ENCODE peak calls at places on chromosomes 3 and 15, in six cellular contexts. One of them, this sample, is unnamed.

GRCh38 chr3:186644683-186645082 is 4.5 kb downstream of the FETUB start:
- DNase-seq in M059J: no peak
- DNase-seq in MCF 10A: peak
- DNase-seq in CD4-positive, CD25-positive, alpha-beta regulatory T cell: no peak
- DNase-seq in GM13976: no peak
- DNase-seq in stomach: no peak
- DNase-seq in this sample: no peak

GRCh38 chr3:132255041-132255745 is 62.0 kb upstream of the ACP3 start:
- DNase-seq in MCF 10A: peak
- DNase-seq in GM13976: no peak
- DNase-seq in CD4-positive, CD25-positive, alpha-beta regulatory T cell: no peak
- DNase-seq in stomach: no peak
- DNase-seq in M059J: peak
- DNase-seq in this sample: no peak

GRCh38 chr15:71294636-71295241 is 179.5 kb downstream of the THSD4 start:
- DNase-seq in MCF 10A: peak
- DNase-seq in stomach: no peak
- DNase-seq in GM13976: no peak
- DNase-seq in CD4-positive, CD25-positive, alpha-beta regulatory T cell: no peak
- DNase-seq in M059J: peak
- DNase-seq in this sample: no peak

GRCh38 chr15:80132382-80132781 is 20.4 kb upstream of the FAH start:
- DNase-seq in GM13976: no peak
- DNase-seq in MCF 10A: no peak
- DNase-seq in stomach: no peak
- DNase-seq in M059J: no peak
- DNase-seq in CD4-positive, CD25-positive, alpha-beta regulatory T cell: no peak
- DNase-seq in this sample: no peak

GRCh38 chr3:170359178-170359704 is 1.7 kb downstream of the SKIL start:
- DNase-seq in CD4-positive, CD25-positive, alpha-beta regulatory T cell: no peak
- DNase-seq in GM13976: no peak
- DNase-seq in M059J: no peak
- DNase-seq in MCF 10A: no peak
- DNase-seq in stomach: no peak
- DNase-seq in this sample: no peak

GRCh38 chr3:182855076-182855475 is 61.8 kb downstream of the ATP11B start:
- DNase-seq in CD4-positive, CD25-positive, alpha-beta regulatory T cell: no peak
- DNase-seq in GM13976: no peak
- DNase-seq in MCF 10A: no peak
- DNase-seq in M059J: no peak
- DNase-seq in stomach: no peak
- DNase-seq in this sample: no peak

GRCh38 chr3:41304603-41305002 is 105.3 kb downstream of the CTNNB1 start:
- DNase-seq in MCF 10A: peak
- DNase-seq in CD4-positive, CD25-positive, alpha-beta regulatory T cell: no peak
- DNase-seq in GM13976: no peak
- DNase-seq in stomach: no peak
- DNase-seq in M059J: peak
- DNase-seq in this sample: no peak

GRCh38 chr15:84605225-84605882 is 4.5 kb downstream of the ZSCAN2 start:
- DNase-seq in M059J: no peak
- DNase-seq in MCF 10A: no peak
- DNase-seq in stomach: no peak
- DNase-seq in GM13976: no peak
- DNase-seq in CD4-positive, CD25-positive, alpha-beta regulatory T cell: peak
- DNase-seq in this sample: no peak

GRCh38 chr3:194736277-194736895 is 50.7 kb downstream of the FAM43A start:
- DNase-seq in stomach: no peak
- DNase-seq in CD4-positive, CD25-positive, alpha-beta regulatory T cell: no peak
- DNase-seq in GM13976: no peak
- DNase-seq in MCF 10A: no peak
- DNase-seq in M059J: no peak
- DNase-seq in this sample: no peak

GRCh38 chr3:150149651-150150051 is 179.0 kb upstream of the PFN2 start:
- DNase-seq in MCF 10A: peak
- DNase-seq in M059J: peak
- DNase-seq in CD4-positive, CD25-positive, alpha-beta regulatory T cell: no peak
- DNase-seq in GM13976: no peak
- DNase-seq in stomach: no peak
- DNase-seq in this sample: no peak

GRCh38 chr15:50496692-50497091 is 49.8 kb downstream of the USP50 start:
- DNase-seq in GM13976: no peak
- DNase-seq in stomach: no peak
- DNase-seq in MCF 10A: no peak
- DNase-seq in CD4-positive, CD25-positive, alpha-beta regulatory T cell: no peak
- DNase-seq in M059J: no peak
- DNase-seq in this sample: no peak

GRCh38 chr15:82044373-82045178 is 1.2 kb downstream of the MEX3B start:
- DNase-seq in MCF 10A: no peak
- DNase-seq in M059J: peak
- DNase-seq in CD4-positive, CD25-positive, alpha-beta regulatory T cell: peak
- DNase-seq in stomach: no peak
- DNase-seq in GM13976: peak
- DNase-seq in this sample: peak

GRCh38 chr3:61526307-61526706 is 35.1 kb upstream of the PTPRG start:
- DNase-seq in M059J: no peak
- DNase-seq in stomach: no peak
- DNase-seq in MCF 10A: no peak
- DNase-seq in GM13976: no peak
- DNase-seq in CD4-positive, CD25-positive, alpha-beta regulatory T cell: no peak
- DNase-seq in this sample: no peak

GRCh38 chr3:142278451-142278850 is 53.1 kb upstream of the GK5 start:
- DNase-seq in M059J: peak
- DNase-seq in GM13976: no peak
- DNase-seq in MCF 10A: peak
- DNase-seq in CD4-positive, CD25-positive, alpha-beta regulatory T cell: no peak
- DNase-seq in stomach: no peak
- DNase-seq in this sample: no peak

GRCh38 chr15:76973362-76973743 is 21.6 kb upstream of the PSTPIP1 start:
- DNase-seq in M059J: peak
- DNase-seq in CD4-positive, CD25-positive, alpha-beta regulatory T cell: peak
- DNase-seq in GM13976: peak
- DNase-seq in MCF 10A: peak
- DNase-seq in stomach: no peak
- DNase-seq in this sample: no peak

GRCh38 chr3:136942796-136943195 is 15.0 kb upstream of the IL20RB start:
- DNase-seq in stomach: no peak
- DNase-seq in M059J: no peak
- DNase-seq in MCF 10A: no peak
- DNase-seq in CD4-positive, CD25-positive, alpha-beta regulatory T cell: no peak
- DNase-seq in GM13976: no peak
- DNase-seq in this sample: no peak